ENCODE peak calls at places on chromosomes 6 and 20, in six cellular contexts. I is WTC11, E is T-helper 1 cell, L is ascending aorta, J is NCI-H1105, W is iPS DF 6.9. C is an unnamed sample.

GRCh38 chr6:116954938-116955337 is 77.9 kb downstream of the RFX6 start:
- DNase-seq in W (no peak), I (no peak), E (no peak), L (no peak), J (no peak), C (no peak)

GRCh38 chr6:11495565-11496145 is 41.9 kb upstream of the TMEM170B start:
- DNase-seq in W (no peak), I (no peak), E (no peak), L (no peak), J (no peak), C (no peak)

GRCh38 chr20:258963-259362 is 1.4 kb downstream of the DEFB132 start:
- DNase-seq in J (no peak), W (no peak), I (no peak), L (no peak), E (no peak), C (no peak)

GRCh38 chr20:46174469-46175126 is 56.5 kb downstream of the CD40 start:
- DNase-seq in E (peak; percentile 59), J (no peak), W (peak; percentile 57), L (peak; percentile 77), I (peak; percentile 93), C (peak; percentile 54)

GRCh38 chr6:74409447-74409846 is 713.4 kb downstream of the CD109 start:
- DNase-seq in E (no peak), J (no peak), W (no peak), L (no peak), I (no peak), C (no peak)

GRCh38 chr6:17269840-17270239 is 11.3 kb upstream of the RBM24 start:
- DNase-seq in L (no peak), I (no peak), J (no peak), W (no peak), E (no peak), C (no peak)

GRCh38 chr20:41572010-41572572 is 46.1 kb downstream of the CHD6 start:
- DNase-seq in W (no peak), L (no peak), E (no peak), I (peak; percentile 38), J (no peak), C (no peak)

GRCh38 chr20:58019027-58019849 is 209.2 kb downstream of the ANKRD60 start:
- DNase-seq in L (peak; percentile 70), W (no peak), E (no peak), I (no peak), J (no peak), C (no peak)

GRCh38 chr6:156639023-156639728 is 138.0 kb upstream of the ARID1B start:
- DNase-seq in L (no peak), W (no peak), E (no peak), J (no peak), I (no peak), C (no peak)

GRCh38 chr6:142592876-142593275 is 291.1 kb downstream of the ADGRG6 start:
- DNase-seq in E (no peak), I (no peak), J (no peak), W (no peak), L (no peak), C (no peak)

GRCh38 chr6:4778086-4778485 is 1.9 kb downstream of the CDYL start:
- DNase-seq in J (no peak), E (no peak), W (no peak), I (no peak), L (no peak), C (no peak)

GRCh38 chr6:112571486-112571885 is 224.4 kb downstream of the RFPL4B start:
- DNase-seq in I (no peak), E (no peak), W (no peak), L (no peak), J (peak; percentile 4), C (no peak)

GRCh38 chr6:148720897-148721296 is 25.9 kb upstream of the UST start:
- DNase-seq in L (no peak), J (no peak), I (no peak), W (no peak), E (no peak), C (no peak)

GRCh38 chr20:49983848-49984408 is 1.1 kb downstream of the SNAI1 start:
- DNase-seq in I (no peak), J (no peak), L (no peak), E (no peak), W (no peak), C (no peak)

GRCh38 chr20:37727247-37727956 is 33.6 kb downstream of the CTNNBL1 start:
- DNase-seq in E (no peak), L (no peak), I (no peak), J (no peak), W (no peak), C (no peak)

GRCh38 chr6:83615025-83615999 is 93.6 kb downstream of the SNAP91 start:
- DNase-seq in I (no peak), J (peak; percentile 40), L (no peak), E (no peak), W (no peak), C (no peak)

C was measured in iPS DF 19.7.